ENCODE peak calls at places on chromosomes 11 and 22, in ten cellular contexts. One of them, this sample, is unnamed.
A peak's percentile ranks its signal among the peaks of the same experiment; 100 is the strongest.

GRCh38 chr11:2553198-2553597 is 108.4 kb downstream of the KCNQ1 start:
- DNase-seq in HFF-Myc: no peak
- DNase-seq in K562: no peak
- DNase-seq in bronchial epithelial cell: no peak
- DNase-seq in endothelial cell: no peak
- DNase-seq in GM13977: no peak
- DNase-seq in BE2C: no peak
- DNase-seq in transverse colon: no peak
- DNase-seq in astrocyte of the spinal cord: no peak
- DNase-seq in RWPE1: no peak
- DNase-seq in this sample: no peak

GRCh38 chr11:78420796-78421209 is 3.2 kb upstream of the GAB2 start:
- DNase-seq in endothelial cell: no peak
- DNase-seq in GM13977: peak; percentile 44
- DNase-seq in HFF-Myc: no peak
- DNase-seq in transverse colon: peak; percentile 66
- DNase-seq in BE2C: peak; percentile 88
- DNase-seq in RWPE1: no peak
- DNase-seq in bronchial epithelial cell: peak; percentile 56
- DNase-seq in astrocyte of the spinal cord: peak; percentile 48
- DNase-seq in K562: no peak
- DNase-seq in this sample: no peak

GRCh38 chr22:36411589-36412258 is 24.0 kb upstream of the MYH9 start:
- DNase-seq in RWPE1: no peak
- DNase-seq in GM13977: no peak
- DNase-seq in endothelial cell: no peak
- DNase-seq in K562: no peak
- DNase-seq in astrocyte of the spinal cord: no peak
- DNase-seq in bronchial epithelial cell: no peak
- DNase-seq in BE2C: peak; percentile 34
- DNase-seq in HFF-Myc: no peak
- DNase-seq in transverse colon: peak; percentile 70
- DNase-seq in this sample: no peak

GRCh38 chr11:46367244-46367915 is 14.1 kb upstream of the MDK start:
- DNase-seq in astrocyte of the spinal cord: peak; percentile 28
- DNase-seq in endothelial cell: peak; percentile 80
- DNase-seq in K562: peak; percentile 66
- DNase-seq in HFF-Myc: no peak
- DNase-seq in transverse colon: peak; percentile 72
- DNase-seq in bronchial epithelial cell: no peak
- DNase-seq in BE2C: peak; percentile 61
- DNase-seq in GM13977: peak; percentile 82
- DNase-seq in RWPE1: no peak
- DNase-seq in this sample: peak; percentile 72

GRCh38 chr22:30265851-30266444 is 703 bp downstream of the OSM start:
- DNase-seq in bronchial epithelial cell: no peak
- DNase-seq in transverse colon: peak; percentile 73
- DNase-seq in astrocyte of the spinal cord: no peak
- DNase-seq in GM13977: peak; percentile 91
- DNase-seq in HFF-Myc: no peak
- DNase-seq in K562: peak; percentile 74
- DNase-seq in endothelial cell: no peak
- DNase-seq in BE2C: no peak
- DNase-seq in RWPE1: no peak
- DNase-seq in this sample: no peak

GRCh38 chr11:47254381-47254780 is 3.4 kb upstream of the NR1H3 start:
- DNase-seq in bronchial epithelial cell: no peak
- DNase-seq in RWPE1: no peak
- DNase-seq in BE2C: no peak
- DNase-seq in astrocyte of the spinal cord: no peak
- DNase-seq in transverse colon: peak; percentile 25
- DNase-seq in GM13977: no peak
- DNase-seq in K562: no peak
- DNase-seq in endothelial cell: no peak
- DNase-seq in HFF-Myc: no peak
- DNase-seq in this sample: no peak

GRCh38 chr11:114171257-114172054 is 111.9 kb downstream of the ZBTB16 start:
- DNase-seq in RWPE1: no peak
- DNase-seq in BE2C: no peak
- DNase-seq in HFF-Myc: no peak
- DNase-seq in bronchial epithelial cell: no peak
- DNase-seq in endothelial cell: no peak
- DNase-seq in astrocyte of the spinal cord: no peak
- DNase-seq in GM13977: no peak
- DNase-seq in transverse colon: peak; percentile 79
- DNase-seq in K562: no peak
- DNase-seq in this sample: no peak

GRCh38 chr22:28917747-28918543 is 34.6 kb downstream of the ZNRF3 start:
- DNase-seq in transverse colon: peak; percentile 32
- DNase-seq in BE2C: peak; percentile 23
- DNase-seq in K562: no peak
- DNase-seq in astrocyte of the spinal cord: peak; percentile 81
- DNase-seq in GM13977: no peak
- DNase-seq in endothelial cell: peak; percentile 29
- DNase-seq in HFF-Myc: no peak
- DNase-seq in bronchial epithelial cell: no peak
- DNase-seq in RWPE1: no peak
- DNase-seq in this sample: no peak

GRCh38 chr11:47854667-47855066 is 6.5 kb upstream of the NUP160 start:
- DNase-seq in BE2C: no peak
- DNase-seq in GM13977: peak; percentile 52
- DNase-seq in astrocyte of the spinal cord: no peak
- DNase-seq in bronchial epithelial cell: no peak
- DNase-seq in HFF-Myc: no peak
- DNase-seq in transverse colon: no peak
- DNase-seq in endothelial cell: no peak
- DNase-seq in K562: no peak
- DNase-seq in RWPE1: no peak
- DNase-seq in this sample: no peak

GRCh38 chr11:32168924-32169323 is 78.0 kb downstream of the RCN1 start:
- DNase-seq in GM13977: no peak
- DNase-seq in BE2C: no peak
- DNase-seq in astrocyte of the spinal cord: no peak
- DNase-seq in K562: no peak
- DNase-seq in transverse colon: no peak
- DNase-seq in bronchial epithelial cell: no peak
- DNase-seq in HFF-Myc: no peak
- DNase-seq in RWPE1: no peak
- DNase-seq in endothelial cell: no peak
- DNase-seq in this sample: no peak

GRCh38 chr11:121755191-121755590 is 302.4 kb upstream of the SORL1-AS1 start:
- DNase-seq in RWPE1: no peak
- DNase-seq in astrocyte of the spinal cord: no peak
- DNase-seq in GM13977: no peak
- DNase-seq in bronchial epithelial cell: no peak
- DNase-seq in endothelial cell: no peak
- DNase-seq in BE2C: no peak
- DNase-seq in HFF-Myc: no peak
- DNase-seq in K562: no peak
- DNase-seq in transverse colon: no peak
- DNase-seq in this sample: no peak

GRCh38 chr11:134027671-134028070 is 41.2 kb upstream of the JAM3 start:
- DNase-seq in K562: no peak
- DNase-seq in RWPE1: no peak
- DNase-seq in bronchial epithelial cell: no peak
- DNase-seq in HFF-Myc: no peak
- DNase-seq in astrocyte of the spinal cord: no peak
- DNase-seq in BE2C: no peak
- DNase-seq in endothelial cell: no peak
- DNase-seq in transverse colon: no peak
- DNase-seq in GM13977: no peak
- DNase-seq in this sample: no peak

GRCh38 chr11:35144811-35145210 is 5.8 kb downstream of the CD44 start:
- DNase-seq in astrocyte of the spinal cord: no peak
- DNase-seq in transverse colon: no peak
- DNase-seq in endothelial cell: no peak
- DNase-seq in bronchial epithelial cell: peak; percentile 65
- DNase-seq in BE2C: no peak
- DNase-seq in K562: no peak
- DNase-seq in RWPE1: no peak
- DNase-seq in HFF-Myc: no peak
- DNase-seq in GM13977: no peak
- DNase-seq in this sample: no peak

GRCh38 chr11:70656293-70656692 is 258.0 kb downstream of the CTTN start:
- DNase-seq in astrocyte of the spinal cord: no peak
- DNase-seq in BE2C: no peak
- DNase-seq in HFF-Myc: no peak
- DNase-seq in bronchial epithelial cell: no peak
- DNase-seq in K562: no peak
- DNase-seq in transverse colon: no peak
- DNase-seq in RWPE1: no peak
- DNase-seq in endothelial cell: no peak
- DNase-seq in GM13977: no peak
- DNase-seq in this sample: no peak

GRCh38 chr22:34804588-34804987 is 261.4 kb upstream of the ISX start:
- DNase-seq in HFF-Myc: no peak
- DNase-seq in GM13977: no peak
- DNase-seq in astrocyte of the spinal cord: no peak
- DNase-seq in K562: no peak
- DNase-seq in endothelial cell: no peak
- DNase-seq in RWPE1: no peak
- DNase-seq in bronchial epithelial cell: no peak
- DNase-seq in transverse colon: no peak
- DNase-seq in BE2C: no peak
- DNase-seq in this sample: no peak

GRCh38 chr11:63017306-63017974 is 1.8 kb upstream of the SLC22A8 start:
- DNase-seq in GM13977: no peak
- DNase-seq in BE2C: peak; percentile 69
- DNase-seq in HFF-Myc: no peak
- DNase-seq in RWPE1: no peak
- DNase-seq in bronchial epithelial cell: no peak
- DNase-seq in endothelial cell: no peak
- DNase-seq in transverse colon: no peak
- DNase-seq in astrocyte of the spinal cord: no peak
- DNase-seq in K562: no peak
- DNase-seq in this sample: no peak

GRCh38 chr11:73752903-73753302 is 8.0 kb downstream of the RAB6A start:
- DNase-seq in K562: no peak
- DNase-seq in bronchial epithelial cell: no peak
- DNase-seq in BE2C: no peak
- DNase-seq in astrocyte of the spinal cord: no peak
- DNase-seq in RWPE1: no peak
- DNase-seq in HFF-Myc: no peak
- DNase-seq in transverse colon: no peak
- DNase-seq in GM13977: no peak
- DNase-seq in endothelial cell: no peak
- DNase-seq in this sample: no peak

DNA sequence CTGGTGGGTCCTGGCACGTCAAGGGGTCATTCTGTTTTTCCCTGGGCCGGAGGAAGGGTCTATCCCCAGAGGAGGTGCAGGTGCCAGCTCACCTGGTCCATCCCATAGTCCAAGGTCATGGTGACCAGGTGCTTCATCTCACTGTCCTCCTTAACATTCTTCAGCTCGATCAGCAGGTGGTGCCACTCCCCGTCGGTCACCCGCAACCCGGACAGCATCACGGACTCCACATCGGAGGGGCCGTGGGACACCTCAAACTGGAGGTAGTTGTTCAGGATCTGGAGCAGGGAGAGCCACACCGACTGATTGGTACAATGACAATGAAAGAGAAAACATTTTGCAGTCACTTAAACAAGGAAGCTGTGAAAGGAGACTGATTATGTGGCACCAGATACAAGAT is 64.1 kb downstream of the TRMU start:
- DNase-seq in transverse colon: no peak
- DNase-seq in endothelial cell: no peak
- DNase-seq in bronchial epithelial cell: no peak
- DNase-seq in RWPE1: no peak
- DNase-seq in GM13977: no peak
- DNase-seq in BE2C: no peak
- DNase-seq in HFF-Myc: no peak
- DNase-seq in K562: no peak
- DNase-seq in astrocyte of the spinal cord: no peak
- DNase-seq in this sample: no peak
- TF ChIP-seq CTCF in transverse colon: no peak
- TF ChIP-seq CTCF in endothelial cell: no peak
- TF ChIP-seq CTCF in bronchial epithelial cell: no peak
- TF ChIP-seq CTCF in RWPE1: no peak
- TF ChIP-seq CTCF in GM13977: no peak
- TF ChIP-seq CTCF in BE2C: no peak
- TF ChIP-seq CTCF in HFF-Myc: no peak
- TF ChIP-seq CTCF in K562: no peak
- TF ChIP-seq CTCF in astrocyte of the spinal cord: no peak
- TF ChIP-seq CTCF in this sample: no peak

DNA sequence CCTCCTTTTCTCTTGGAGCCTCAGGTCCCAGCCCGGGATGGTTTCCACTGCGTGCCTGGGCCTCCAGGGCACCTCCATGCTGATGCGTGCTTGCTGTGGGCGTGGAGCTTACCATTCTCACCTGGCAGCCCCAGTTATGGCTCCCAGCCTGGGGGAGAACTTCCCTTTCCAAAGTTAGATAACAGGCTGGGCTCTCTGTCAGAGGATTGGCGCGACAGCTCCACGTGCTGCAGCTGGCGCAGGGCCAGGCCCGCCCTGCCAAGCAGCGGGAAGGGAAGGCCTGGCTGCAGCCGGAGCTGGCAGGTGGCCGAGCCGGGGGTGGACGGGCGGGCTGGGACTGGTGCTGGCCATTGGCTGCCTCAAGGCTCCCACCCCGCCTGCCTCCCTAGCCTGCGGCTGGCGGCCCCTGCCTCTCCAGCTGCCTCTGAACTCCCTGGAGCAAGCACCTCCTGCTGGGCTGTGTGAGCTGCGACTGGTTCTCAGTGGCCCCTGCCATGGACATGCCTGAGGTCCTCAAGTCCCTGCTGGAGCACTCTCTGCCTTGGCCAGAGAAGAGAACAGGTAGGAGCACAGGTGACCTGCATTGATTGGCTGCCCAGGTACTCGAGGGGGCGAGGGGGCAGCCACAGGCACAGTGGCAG is 14.6 kb upstream of the TEF start:
- DNase-seq in RWPE1: peak; percentile 85
- DNase-seq in transverse colon: peak; percentile 95
- DNase-seq in K562: peak; percentile 96
- DNase-seq in endothelial cell: no peak
- DNase-seq in BE2C: peak; percentile 99
- DNase-seq in HFF-Myc: peak; percentile 85
- DNase-seq in GM13977: peak; percentile 41
- DNase-seq in bronchial epithelial cell: peak; percentile 89
- DNase-seq in astrocyte of the spinal cord: peak; percentile 96
- DNase-seq in this sample: peak; percentile 97
- TF ChIP-seq CTCF in RWPE1: peak; percentile 49
- TF ChIP-seq CTCF in transverse colon: peak; percentile 18
- TF ChIP-seq CTCF in K562: peak; percentile 48
- TF ChIP-seq CTCF in endothelial cell: no peak
- TF ChIP-seq CTCF in BE2C: peak; percentile 60
- TF ChIP-seq CTCF in HFF-Myc: peak; percentile 39
- TF ChIP-seq CTCF in GM13977: no peak
- TF ChIP-seq CTCF in bronchial epithelial cell: peak; percentile 26
- TF ChIP-seq CTCF in astrocyte of the spinal cord: peak; percentile 35
- TF ChIP-seq CTCF in this sample: no peak

GRCh38 chr11:8018742-8019631 is 31.9 kb downstream of the EIF3F start:
- DNase-seq in K562: no peak
- DNase-seq in endothelial cell: peak; percentile 74
- DNase-seq in astrocyte of the spinal cord: peak; percentile 63
- DNase-seq in GM13977: peak; percentile 76
- DNase-seq in RWPE1: peak; percentile 22
- DNase-seq in BE2C: peak; percentile 55
- DNase-seq in bronchial epithelial cell: peak; percentile 28
- DNase-seq in HFF-Myc: peak; percentile 49
- DNase-seq in transverse colon: peak; percentile 60
- DNase-seq in this sample: peak; percentile 47
- TF ChIP-seq CTCF in K562: no peak
- TF ChIP-seq CTCF in endothelial cell: no peak
- TF ChIP-seq CTCF in astrocyte of the spinal cord: no peak
- TF ChIP-seq CTCF in GM13977: no peak
- TF ChIP-seq CTCF in RWPE1: no peak
- TF ChIP-seq CTCF in BE2C: no peak
- TF ChIP-seq CTCF in bronchial epithelial cell: no peak
- TF ChIP-seq CTCF in HFF-Myc: no peak
- TF ChIP-seq CTCF in transverse colon: no peak
- TF ChIP-seq CTCF in this sample: no peak

GRCh38 chr22:19680911-19681862 is 33.1 kb upstream of the SEPTIN5 start:
- DNase-seq in BE2C: no peak
- DNase-seq in K562: no peak
- DNase-seq in HFF-Myc: no peak
- DNase-seq in GM13977: no peak
- DNase-seq in bronchial epithelial cell: no peak
- DNase-seq in astrocyte of the spinal cord: no peak
- DNase-seq in RWPE1: no peak
- DNase-seq in endothelial cell: no peak
- DNase-seq in transverse colon: no peak
- DNase-seq in this sample: no peak
- TF ChIP-seq CTCF in BE2C: no peak
- TF ChIP-seq CTCF in K562: no peak
- TF ChIP-seq CTCF in HFF-Myc: no peak
- TF ChIP-seq CTCF in GM13977: no peak
- TF ChIP-seq CTCF in bronchial epithelial cell: no peak
- TF ChIP-seq CTCF in astrocyte of the spinal cord: no peak
- TF ChIP-seq CTCF in RWPE1: no peak
- TF ChIP-seq CTCF in endothelial cell: no peak
- TF ChIP-seq CTCF in transverse colon: no peak
- TF ChIP-seq CTCF in this sample: no peak

This sample was measured in Calu3.